ENCODE peak calls at places on chromosomes 4 and X, in five cellular contexts. U, D, H, N and R are unnamed samples.

GRCh38 chrX:15749642-15750610 is 11.9 kb downstream of the CA5B start:
- DNase-seq in U (peak; percentile 6), D (no peak), H (no peak), N (peak; percentile 30), R (no peak)

GRCh38 chrX:17654116-17654515 is 83.2 kb upstream of the SCML1 start:
- DNase-seq in U (no peak), D (no peak), H (no peak), N (no peak), R (no peak)

GRCh38 chr4:84920591-84920990 is 45.9 kb downstream of the WDFY3 start:
- DNase-seq in U (peak; percentile 78), D (no peak), H (no peak), N (peak; percentile 73), R (no peak)

GRCh38 chr4:85725727-85726170 is 250.8 kb downstream of the ARHGAP24 start:
- DNase-seq in U (no peak), D (no peak), H (no peak), N (no peak), R (no peak)

GRCh38 chr4:101621120-101621519 is 169.4 kb upstream of the BANK1 start:
- DNase-seq in U (peak; percentile 19), D (no peak), H (no peak), N (peak; percentile 58), R (no peak)

GRCh38 chrX:146831994-146832393 is 17.4 kb upstream of the CXorf51A start:
- DNase-seq in U (no peak), D (no peak), H (no peak), N (no peak), R (no peak)

GRCh38 chr4:125891597-125892258 is 577.0 kb downstream of the FAT4 start:
- DNase-seq in U (peak; percentile 98), D (no peak), H (no peak), N (peak; percentile 97), R (no peak)

GRCh38 chr4:124641715-124642380 is 70.7 kb downstream of the ANKRD50 start:
- DNase-seq in U (peak; percentile 94), D (no peak), H (no peak), N (peak; percentile 54), R (no peak)

GRCh38 chr4:165517216-165517615 is 138.4 kb downstream of the CPE start:
- DNase-seq in U (no peak), D (no peak), H (no peak), N (no peak), R (no peak)

GRCh38 chr4:37469286-37469685 is 216.9 kb downstream of the RELL1 start:
- DNase-seq in U (no peak), D (no peak), H (no peak), N (no peak), R (no peak)

GRCh38 chr4:80333121-80333520 is 2.4 kb upstream of the CFAP299 start:
- DNase-seq in U (peak; percentile 34), D (no peak), H (no peak), N (no peak), R (no peak)

GRCh38 chr4:146638801-146639351 is at the start of gene POU4F2:
- DNase-seq in U (no peak), D (no peak), H (peak; percentile 66), N (peak; percentile 12), R (no peak)

GRCh38 chr4:188534297-188534696 is 395.1 kb downstream of the TRIML1 start:
- DNase-seq in U (no peak), D (no peak), H (no peak), N (no peak), R (no peak)

GRCh38 chr4:71052034-71052433 is 58.6 kb downstream of the DCK start:
- DNase-seq in U (no peak), D (no peak), H (no peak), N (no peak), R (no peak)

GRCh38 chr4:66613591-66613990 is 931.7 kb downstream of the CENPC start:
- DNase-seq in U (no peak), D (no peak), H (no peak), N (no peak), R (no peak)

GRCh38 chr4:39384563-39384962 is 18.4 kb upstream of the RFC1 start:
- DNase-seq in U (no peak), D (no peak), H (no peak), N (no peak), R (no peak)

GRCh38 chrX:154378059-154378798 is 866 bp upstream of the EMD start:
- DNase-seq in U (peak; percentile 40), D (no peak), H (peak; percentile 46), N (no peak), R (no peak)

GRCh38 chr4:131367441-131367840 is 1781.7 kb upstream of the PCDH10 start:
- DNase-seq in U (no peak), D (no peak), H (no peak), N (no peak), R (no peak)

GRCh38 chrX:108435261-108435660 is 3.0 kb downstream of the COL4A6 start:
- DNase-seq in U (no peak), D (no peak), H (no peak), N (no peak), R (no peak)

GRCh38 chrX:108439434-108439883 is at the start of gene COL4A5:
- DNase-seq in U (peak; percentile 80), D (peak; percentile 72), H (peak; percentile 79), N (peak; percentile 91), R (peak; percentile 50)

GRCh38 chrX:108437354-108437753 is 868 bp downstream of the COL4A6 start:
- DNase-seq in U (no peak), D (no peak), H (no peak), N (peak; percentile 14), R (no peak)

GRCh38 chrX:108439961-108440696 is 491 bp downstream of the COL4A5 start:
- DNase-seq in U (peak; percentile 21), D (no peak), H (peak; percentile 43), N (no peak), R (no peak)

DNA sequence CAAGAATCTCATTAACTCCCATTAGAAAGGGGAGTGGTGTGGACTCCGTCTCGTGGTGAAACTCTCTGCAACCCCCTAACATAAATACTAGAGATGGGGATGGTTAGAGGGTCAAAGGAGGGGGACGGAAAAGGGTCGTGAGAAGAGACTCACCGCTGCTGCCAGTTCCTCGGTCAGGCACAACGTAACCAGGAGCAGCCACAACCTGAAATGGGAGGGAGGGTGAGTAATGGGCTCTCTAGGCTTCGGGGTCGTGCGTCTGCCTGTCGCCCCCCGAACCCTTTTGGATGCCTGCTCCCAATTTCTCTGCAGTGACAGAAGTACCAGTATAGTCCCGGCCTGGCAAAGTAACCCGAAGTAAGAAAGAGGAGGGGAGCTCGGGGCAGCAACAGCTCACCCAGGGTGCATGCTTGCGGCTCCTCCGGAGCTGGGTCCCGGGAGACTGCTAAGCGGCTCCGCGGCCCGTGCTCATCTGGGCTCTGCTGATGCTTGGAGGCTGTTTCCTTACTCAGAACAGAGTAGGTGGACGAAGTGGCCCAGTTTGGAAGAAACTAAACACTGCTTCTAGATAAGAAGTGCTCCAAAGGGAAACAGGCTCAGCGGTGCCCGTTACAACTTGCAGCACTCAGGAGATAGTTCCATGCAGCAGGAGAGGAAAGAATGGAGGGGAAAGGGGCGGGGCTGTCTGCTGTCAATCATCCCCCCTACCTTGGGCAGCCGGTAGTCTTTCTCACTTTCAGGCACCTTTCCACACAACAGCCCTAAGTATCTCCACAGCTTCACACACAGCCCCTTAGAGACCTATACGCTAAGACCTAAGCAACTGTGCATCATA is at the start of gene COL4A6:
- DNase-seq in U (no peak), D (peak; percentile 45), H (peak; percentile 85), N (peak; percentile 37), R (peak; percentile 77)
- H3K9ac ChIP-seq in U (peak within 1 kb of the TSS; percentile 39), D (no peak within 1 kb of the TSS), H (peak within 1 kb of the TSS; percentile 23), N (peak within 1 kb of the TSS; percentile 8), R (peak within 1 kb of the TSS; percentile 43)

DNA sequence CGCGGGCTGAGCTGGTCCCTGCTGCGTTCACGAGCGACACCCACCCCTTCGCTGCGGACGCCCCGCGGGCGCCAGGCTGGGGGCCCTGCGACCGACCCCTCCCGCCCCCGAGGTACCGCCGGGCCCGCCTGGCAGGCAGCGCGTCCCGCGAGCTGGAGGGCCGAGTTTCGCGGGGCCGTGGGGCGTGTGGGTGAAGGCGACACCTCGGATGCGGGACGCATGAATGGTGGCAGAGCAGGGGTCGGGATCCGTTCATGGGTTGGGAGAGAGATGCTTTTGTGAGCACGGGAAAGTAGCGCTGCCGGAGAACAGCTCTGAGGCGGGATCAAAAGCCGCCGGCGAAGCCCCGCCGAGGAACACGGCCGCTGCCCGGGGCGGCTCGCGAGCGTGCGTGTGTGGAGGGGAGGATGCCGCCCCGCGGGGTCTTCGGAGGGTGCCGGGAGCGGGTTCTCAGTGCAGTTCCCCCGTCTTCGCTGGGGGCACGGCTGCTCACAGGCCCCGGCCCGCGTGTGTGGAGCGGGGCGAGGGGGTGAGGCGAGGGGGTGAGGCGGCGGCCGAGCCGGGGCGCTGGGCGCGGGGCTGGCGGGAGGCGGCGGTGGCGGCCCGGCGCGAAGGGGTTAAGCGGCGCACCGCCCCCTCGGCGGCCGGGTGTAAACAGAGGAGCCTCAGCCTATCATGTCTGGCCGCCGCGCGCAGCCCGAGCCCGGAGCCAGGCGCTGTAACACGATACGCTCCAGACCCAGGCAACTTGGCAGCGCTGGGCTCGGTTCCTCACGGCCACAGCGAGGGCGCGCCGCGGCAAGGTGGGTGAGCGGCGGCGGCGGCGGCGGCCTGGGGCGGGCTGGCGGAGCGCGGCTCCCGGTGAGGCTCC is 205.3 kb downstream of the TENM3 start:
- DNase-seq in U (peak; percentile 93), D (peak; percentile 90), H (peak; percentile 95), N (peak; percentile 87), R (peak; percentile 77)
- H3K23ac ChIP-seq in U (no peak overlapping the region), D (peak overlapping the region; percentile 97), H (no peak overlapping the region), N (no peak overlapping the region), R (no peak overlapping the region)

DNA sequence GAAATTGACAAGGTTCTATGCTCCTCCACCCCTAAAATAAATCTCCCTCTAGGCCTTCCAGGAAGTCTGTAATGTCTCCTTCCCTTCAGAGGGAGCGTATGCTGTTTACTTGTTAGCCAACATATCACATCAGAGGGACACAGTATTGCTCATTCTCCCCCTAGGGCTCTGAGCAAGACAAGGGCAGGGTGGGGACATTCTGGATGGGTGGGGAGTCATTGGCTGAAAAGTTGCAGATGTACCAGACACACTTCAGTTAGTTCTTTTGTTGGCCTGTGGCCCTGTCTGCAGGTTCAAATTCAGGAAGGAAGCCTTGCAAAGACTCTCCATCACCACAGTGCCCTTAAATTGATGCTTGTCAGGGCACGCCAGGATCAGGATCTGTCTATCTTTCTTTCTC is 106.3 kb upstream of the TEX13D start:
- DNase-seq in U (no peak), D (no peak), H (no peak), N (no peak), R (no peak)
- H3K4me2 ChIP-seq in U (no peak overlapping the region), D (no peak overlapping the region), H (no peak overlapping the region), N (no peak overlapping the region), R (no peak overlapping the region)

GRCh38 chr4:688695-689497 is at the start of gene SLC49A3:
- DNase-seq in U (no peak), D (no peak), H (peak; percentile 69), N (no peak), R (peak; percentile 77)

GRCh38 chr4:685681-686218 is 3.2 kb downstream of the SLC49A3 start:
- DNase-seq in U (no peak), D (no peak), H (no peak), N (no peak), R (no peak)

GRCh38 chr4:686371-687040 is 2.4 kb downstream of the SLC49A3 start:
- DNase-seq in U (no peak), D (no peak), H (peak; percentile 31), N (no peak), R (no peak)

GRCh38 chr4:687975-688694 is 816 bp downstream of the SLC49A3 start:
- DNase-seq in U (no peak), D (no peak), H (peak; percentile 86), N (no peak), R (no peak)

GRCh38 chr4:687048-687974 is 1.6 kb downstream of the SLC49A3 start:
- DNase-seq in U (peak; percentile 77), D (no peak), H (peak; percentile 76), N (peak; percentile 94), R (no peak)
- H3K9ac ChIP-seq in U (no peak overlapping the region), D (no peak overlapping the region), H (no peak overlapping the region), N (peak overlapping the region; percentile 88), R (no peak overlapping the region)

GRCh38 chr4:10596586-10597285 is 87.8 kb downstream of the CLNK start:
- DNase-seq in U (no peak), D (no peak), H (no peak), N (no peak), R (no peak)
- H3K23ac ChIP-seq in U (peak overlapping the region; percentile 19), D (no peak overlapping the region), H (no peak overlapping the region), N (no peak overlapping the region), R (no peak overlapping the region)